ENCODE peak calls at places on chromosomes 5 and 9, in five cellular contexts. L is EL; Z is C1 segment of cervical spinal cord; F is fibroblast of pulmonary artery; C is activated naive CD8-positive, alpha-beta T cell treated with anti-CD3 and anti-CD28 coated beads, Interleukin-2, amount 50 U/mL, for 24 hours. T is an unnamed sample.

GRCh38 chr5:146291421-146292074 is 47.1 kb upstream of the POU4F3 start:
- DNase-seq in L (peak; percentile 58), F (peak; percentile 68), C (no peak), Z (no peak), T (peak; percentile 42)

GRCh38 chr9:114908104-114908621 is 22.2 kb downstream of the TNFSF8 start:
- DNase-seq in F (no peak), C (peak; percentile 24), Z (no peak), L (peak; percentile 96), T (peak; percentile 69)

GRCh38 chr9:20237686-20238085 is 384.6 kb downstream of the MLLT3 start:
- DNase-seq in F (no peak), Z (no peak), L (no peak), C (no peak), T (no peak)

GRCh38 chr9:36023260-36024048 is 13.3 kb upstream of the RECK start:
- DNase-seq in L (peak; percentile 67), F (peak; percentile 84), C (peak; percentile 67), Z (no peak), T (peak; percentile 71)

GRCh38 chr5:173012882-173013281 is 29.3 kb downstream of the ATP6V0E1 start:
- DNase-seq in F (peak; percentile 41), C (no peak), Z (no peak), L (no peak), T (peak; percentile 44)

GRCh38 chr5:56656816-56657740 is 158.3 kb upstream of the MAP3K1 start:
- DNase-seq in F (peak; percentile 5), Z (no peak), L (peak; percentile 46), C (no peak), T (no peak)

GRCh38 chr5:152560508-152561137 is 155.5 kb upstream of the NMUR2 start:
- DNase-seq in C (peak; percentile 35), Z (no peak), L (peak; percentile 49), F (peak; percentile 73), T (peak; percentile 51)

GRCh38 chr9:105500108-105500766 is 52.4 kb downstream of the FSD1L start:
- DNase-seq in C (no peak), Z (no peak), F (peak; percentile 36), L (no peak), T (peak; percentile 63)

GRCh38 chr9:90259302-90260246 is 383.1 kb downstream of the DIRAS2 start:
- DNase-seq in F (no peak), L (no peak), Z (no peak), C (no peak), T (no peak)

GRCh38 chr5:126516133-126516532 is 78.9 kb downstream of the ALDH7A1 start:
- DNase-seq in Z (no peak), F (no peak), L (peak; percentile 89), C (no peak), T (peak; percentile 48)

GRCh38 chr5:169202969-169203368 is 98.0 kb downstream of the SLIT3 start:
- DNase-seq in Z (no peak), F (peak; percentile 40), C (no peak), L (no peak), T (no peak)

GRCh38 chr9:7788772-7789171 is 10.8 kb downstream of the DMAC1 start:
- DNase-seq in F (no peak), L (no peak), Z (no peak), C (no peak), T (no peak)

GRCh38 chr9:98567540-98568233 is 141.0 kb downstream of the GABBR2 start:
- DNase-seq in L (no peak), Z (no peak), F (no peak), C (no peak), T (no peak)

GRCh38 chr5:1285883-1286291 is 9.0 kb downstream of the TERT start:
- DNase-seq in C (no peak), Z (no peak), F (no peak), L (no peak), T (no peak)

GRCh38 chr5:10534491-10535236 is 29.2 kb upstream of the ANKRD33B start:
- DNase-seq in Z (no peak), C (no peak), L (no peak), F (no peak), T (no peak)

GRCh38 chr5:78008356-78008967 is 232.3 kb upstream of the TBCA start:
- DNase-seq in F (peak; percentile 68), C (no peak), Z (no peak), L (peak; percentile 46), T (peak; percentile 61)

GRCh38 chr5:89277791-89278190 is 394.8 kb upstream of the MEF2C start:
- DNase-seq in Z (no peak), L (peak; percentile 34), F (no peak), C (no peak), T (no peak)

GRCh38 chr5:172749076-172749475 is 21.9 kb downstream of the DUSP1 start:
- DNase-seq in F (no peak), L (no peak), C (no peak), Z (no peak), T (no peak)

GRCh38 chr5:27388755-27389154 is 350.4 kb upstream of the CDH9 start:
- DNase-seq in C (no peak), L (no peak), F (no peak), Z (no peak), T (no peak)

GRCh38 chr5:57106661-57107060 is 67.2 kb upstream of the GPBP1 start:
- DNase-seq in L (no peak), F (no peak), Z (no peak), C (no peak), T (no peak)

GRCh38 chr9:104805441-104805840 is 41.5 kb downstream of the NIPSNAP3B start:
- DNase-seq in L (no peak), Z (no peak), F (no peak), C (no peak), T (no peak)

GRCh38 chr9:2725126-2725525 is 7.8 kb downstream of the KCNV2 start:
- DNase-seq in Z (no peak), L (peak; percentile 7), F (no peak), C (no peak), T (no peak)

GRCh38 chr9:130320697-130321080 is 55.1 kb downstream of the HMCN2 start:
- DNase-seq in L (no peak), F (no peak), Z (no peak), C (peak; percentile 6), T (no peak)